ENCODE peak calls at places on chromosome 1, in six cellular contexts. H, G, Q, I, U and N are unnamed samples.

GRCh38 chr1:226364129-226364899 is 43.6 kb downstream of the PARP1 start:
- DNase-seq in H (no peak), G (no peak), Q (no peak), I (no peak), U (no peak), N (no peak)

GRCh38 chr1:234397732-234398131 is 24.5 kb downstream of the COA6 start:
- DNase-seq in U (no peak), H (no peak), I (no peak), G (no peak), Q (no peak), N (no peak)

GRCh38 chr1:68178821-68179490 is 53.4 kb downstream of the WLS start:
- DNase-seq in H (no peak), U (no peak), Q (no peak), G (no peak), I (no peak), N (peak)

GRCh38 chr1:152683846-152684245 is 2.1 kb upstream of the LCE2B start:
- DNase-seq in H (no peak), I (no peak), Q (no peak), G (no peak), U (no peak), N (no peak)

GRCh38 chr1:229538945-229539344 is 19.6 kb downstream of the ABCB10 start:
- DNase-seq in I (no peak), Q (no peak), U (no peak), H (no peak), G (no peak), N (no peak)

GRCh38 chr1:229221106-229222019 is 49.5 kb upstream of the RAB4A start:
- DNase-seq in Q (no peak), G (no peak), H (no peak), U (no peak), I (peak), N (no peak)

GRCh38 chr1:224884428-224884827 is 45.0 kb upstream of the DNAH14 start:
- DNase-seq in Q (no peak), I (no peak), G (no peak), H (no peak), U (no peak), N (no peak)

GRCh38 chr1:154346276-154346914 is 21.1 kb downstream of the ATP8B2 start:
- DNase-seq in G (no peak), H (no peak), I (no peak), U (no peak), Q (no peak), N (no peak)

GRCh38 chr1:153616144-153616884 is at the start of gene S100A14:
- DNase-seq in G (no peak), I (peak), U (no peak), H (no peak), Q (no peak), N (no peak)

GRCh38 chr1:225825078-225825477 is 15.2 kb downstream of the EPHX1 start:
- DNase-seq in I (no peak), Q (no peak), U (no peak), H (no peak), G (no peak), N (no peak)

GRCh38 chr1:61606448-61607312 is 118.3 kb downstream of the TM2D1 start:
- DNase-seq in U (peak), G (no peak), I (peak), H (peak), Q (no peak), N (no peak)

GRCh38 chr1:7781923-7782495 is 2.1 kb upstream of the PER3 start:
- DNase-seq in Q (peak), G (no peak), U (no peak), I (peak), H (no peak), N (no peak)

GRCh38 chr1:221944247-221944870 is 202.5 kb upstream of the DUSP10 start:
- DNase-seq in G (no peak), U (no peak), I (no peak), H (no peak), Q (no peak), N (no peak)

GRCh38 chr1:156263288-156263655 is 15.4 kb upstream of the PAQR6 start:
- DNase-seq in U (no peak), G (no peak), I (no peak), Q (no peak), H (no peak), N (no peak)

GRCh38 chr1:82979593-82980230 is 1019.2 kb downstream of the TTLL7 start:
- DNase-seq in I (no peak), U (no peak), G (no peak), H (no peak), Q (no peak), N (no peak)

GRCh38 chr1:184300446-184300845 is 86.4 kb upstream of the C1orf21 start:
- DNase-seq in G (no peak), H (no peak), U (no peak), Q (no peak), I (no peak), N (peak)

GRCh38 chr1:107139833-107140702 is 771 bp upstream of the NTNG1 start:
- DNase-seq in U (no peak), I (peak), Q (peak), G (no peak), H (no peak), N (peak)

GRCh38 chr1:67760030-67760821 is 73.0 kb downstream of the GNG12 start:
- DNase-seq in U (no peak), G (peak), Q (peak), H (peak), I (peak), N (peak)

GRCh38 chr1:47533176-47534039 is 95.6 kb downstream of the FOXD2 start:
- DNase-seq in U (no peak), G (no peak), I (peak), H (peak), Q (peak), N (peak)

GRCh38 chr1:167202049-167202448 is 18.6 kb upstream of the POU2F1 start:
- DNase-seq in Q (no peak), G (no peak), H (no peak), U (no peak), I (no peak), N (no peak)

GRCh38 chr1:7441442-7441841 is 329.7 kb upstream of the VAMP3 start:
- DNase-seq in H (no peak), U (no peak), G (no peak), I (no peak), Q (no peak), N (no peak)

GRCh38 chr1:228307218-228308023 is 99.2 kb downstream of the TRIM11 start:
- DNase-seq in I (no peak), G (no peak), Q (no peak), U (no peak), H (no peak), N (no peak)

GRCh38 chr1:78340006-78340405 is 150.8 kb upstream of the PTGFR start:
- DNase-seq in I (no peak), H (no peak), G (peak), U (no peak), Q (no peak), N (peak)

GRCh38 chr1:65626003-65626402 is 166.7 kb upstream of the PDE4B start:
- DNase-seq in I (peak), G (no peak), Q (no peak), H (no peak), U (no peak), N (no peak)

GRCh38 chr1:90718411-90719320 is 1.6 kb upstream of the BARHL2 start:
- DNase-seq in U (no peak), H (no peak), I (no peak), Q (no peak), G (no peak), N (no peak)

GRCh38 chr1:9881838-9882249 is 28.2 kb downstream of the CTNNBIP1 start:
- DNase-seq in Q (no peak), I (no peak), G (no peak), U (no peak), H (no peak), N (peak)

GRCh38 chr1:19156676-19157075 is 53.4 kb downstream of the UBR4 start:
- DNase-seq in U (no peak), Q (no peak), H (no peak), I (peak), G (no peak), N (peak)